ENCODE peak calls at places on chromosomes 13 and 19, in seven cellular contexts. One of them, this sample, is unnamed.

GRCh38 chr13:57631607-57632275 is at the start of gene PCDH17:
- DNase-seq in body of pancreas: peak; percentile 33
- DNase-seq in upper lobe of right lung: peak; percentile 58
- DNase-seq in left lung: peak; percentile 40
- DNase-seq in heart right ventricle: peak; percentile 32
- DNase-seq in left ventricle myocardium inferior: peak; percentile 23
- DNase-seq in ascending aorta: no peak
- DNase-seq in this sample: no peak

GRCh38 chr19:45406957-45407375 is 522 bp downstream of the POLR1G start:
- DNase-seq in body of pancreas: no peak
- DNase-seq in upper lobe of right lung: no peak
- DNase-seq in left lung: no peak
- DNase-seq in heart right ventricle: no peak
- DNase-seq in left ventricle myocardium inferior: no peak
- DNase-seq in ascending aorta: no peak
- DNase-seq in this sample: no peak

GRCh38 chr19:15332311-15332996 is at the start of gene BRD4:
- DNase-seq in body of pancreas: peak; percentile 71
- DNase-seq in upper lobe of right lung: peak; percentile 90
- DNase-seq in left lung: peak; percentile 76
- DNase-seq in heart right ventricle: peak; percentile 80
- DNase-seq in left ventricle myocardium inferior: peak; percentile 77
- DNase-seq in ascending aorta: no peak
- DNase-seq in this sample: peak; percentile 82

GRCh38 chr19:49167857-49168409 is 10.3 kb downstream of the TRPM4 start:
- DNase-seq in body of pancreas: no peak
- DNase-seq in upper lobe of right lung: no peak
- DNase-seq in left lung: no peak
- DNase-seq in heart right ventricle: no peak
- DNase-seq in left ventricle myocardium inferior: no peak
- DNase-seq in ascending aorta: no peak
- DNase-seq in this sample: no peak

GRCh38 chr13:85618514-85618913 is 180.7 kb downstream of the SLITRK6 start:
- DNase-seq in body of pancreas: no peak
- DNase-seq in upper lobe of right lung: no peak
- DNase-seq in left lung: no peak
- DNase-seq in heart right ventricle: no peak
- DNase-seq in left ventricle myocardium inferior: no peak
- DNase-seq in ascending aorta: no peak
- DNase-seq in this sample: no peak

GRCh38 chr13:36344886-36345437 is 1.2 kb downstream of the SPART start:
- DNase-seq in body of pancreas: no peak
- DNase-seq in upper lobe of right lung: no peak
- DNase-seq in left lung: no peak
- DNase-seq in heart right ventricle: no peak
- DNase-seq in left ventricle myocardium inferior: no peak
- DNase-seq in ascending aorta: no peak
- DNase-seq in this sample: peak; percentile 27

GRCh38 chr19:54473071-54473941 is at the start of gene CDC42EP5:
- DNase-seq in body of pancreas: peak; percentile 51
- DNase-seq in upper lobe of right lung: no peak
- DNase-seq in left lung: peak; percentile 73
- DNase-seq in heart right ventricle: peak; percentile 76
- DNase-seq in left ventricle myocardium inferior: peak; percentile 82
- DNase-seq in ascending aorta: no peak
- DNase-seq in this sample: peak; percentile 55

GRCh38 chr13:97241761-97242160 is 19.6 kb downstream of the MBNL2 start:
- DNase-seq in body of pancreas: no peak
- DNase-seq in upper lobe of right lung: no peak
- DNase-seq in left lung: no peak
- DNase-seq in heart right ventricle: no peak
- DNase-seq in left ventricle myocardium inferior: no peak
- DNase-seq in ascending aorta: no peak
- DNase-seq in this sample: no peak

GRCh38 chr13:43786766-43787517 is at the start of gene ENOX1:
- DNase-seq in body of pancreas: peak; percentile 38
- DNase-seq in upper lobe of right lung: peak; percentile 69
- DNase-seq in left lung: peak; percentile 44
- DNase-seq in heart right ventricle: peak; percentile 78
- DNase-seq in left ventricle myocardium inferior: peak; percentile 77
- DNase-seq in ascending aorta: no peak
- DNase-seq in this sample: peak; percentile 86

GRCh38 chr13:110445722-110446569 is 115.6 kb downstream of the RAB20 start:
- DNase-seq in body of pancreas: no peak
- DNase-seq in upper lobe of right lung: no peak
- DNase-seq in left lung: no peak
- DNase-seq in heart right ventricle: no peak
- DNase-seq in left ventricle myocardium inferior: no peak
- DNase-seq in ascending aorta: no peak
- DNase-seq in this sample: no peak

GRCh38 chr13:106151056-106151699 is 384.3 kb downstream of the EFNB2 start:
- DNase-seq in body of pancreas: no peak
- DNase-seq in upper lobe of right lung: no peak
- DNase-seq in left lung: no peak
- DNase-seq in heart right ventricle: no peak
- DNase-seq in left ventricle myocardium inferior: no peak
- DNase-seq in ascending aorta: no peak
- DNase-seq in this sample: peak; percentile 34

GRCh38 chr13:89514534-89515312 is 1832.8 kb upstream of the MIR17HG start:
- DNase-seq in body of pancreas: no peak
- DNase-seq in upper lobe of right lung: no peak
- DNase-seq in left lung: no peak
- DNase-seq in heart right ventricle: no peak
- DNase-seq in left ventricle myocardium inferior: no peak
- DNase-seq in ascending aorta: no peak
- DNase-seq in this sample: peak; percentile 64

GRCh38 chr13:24605923-24606372 is 74.3 kb upstream of the ATP12A start:
- DNase-seq in body of pancreas: peak; percentile 22
- DNase-seq in upper lobe of right lung: no peak
- DNase-seq in left lung: no peak
- DNase-seq in heart right ventricle: no peak
- DNase-seq in left ventricle myocardium inferior: no peak
- DNase-seq in ascending aorta: no peak
- DNase-seq in this sample: no peak

GRCh38 chr13:100532836-100533435 is 55.7 kb downstream of the GGACT start:
- DNase-seq in body of pancreas: no peak
- DNase-seq in upper lobe of right lung: no peak
- DNase-seq in left lung: no peak
- DNase-seq in heart right ventricle: no peak
- DNase-seq in left ventricle myocardium inferior: no peak
- DNase-seq in ascending aorta: no peak
- DNase-seq in this sample: no peak

GRCh38 chr19:5882421-5882968 is 12.2 kb upstream of the FUT5 start:
- DNase-seq in body of pancreas: no peak
- DNase-seq in upper lobe of right lung: no peak
- DNase-seq in left lung: no peak
- DNase-seq in heart right ventricle: no peak
- DNase-seq in left ventricle myocardium inferior: no peak
- DNase-seq in ascending aorta: no peak
- DNase-seq in this sample: peak; percentile 41

GRCh38 chr13:102400619-102401125 is 1.2 kb downstream of the FGF14 start:
- DNase-seq in body of pancreas: peak; percentile 31
- DNase-seq in upper lobe of right lung: peak; percentile 64
- DNase-seq in left lung: no peak
- DNase-seq in heart right ventricle: peak; percentile 27
- DNase-seq in left ventricle myocardium inferior: peak; percentile 16
- DNase-seq in ascending aorta: no peak
- DNase-seq in this sample: no peak

GRCh38 chr19:8423821-8424223 is 10.7 kb downstream of the MARCHF2 start:
- DNase-seq in body of pancreas: peak; percentile 64
- DNase-seq in upper lobe of right lung: peak; percentile 85
- DNase-seq in left lung: peak; percentile 91
- DNase-seq in heart right ventricle: peak; percentile 91
- DNase-seq in left ventricle myocardium inferior: peak; percentile 94
- DNase-seq in ascending aorta: peak; percentile 88
- DNase-seq in this sample: peak; percentile 86

GRCh38 chr13:101455863-101456262 is 3.4 kb downstream of the ITGBL1 start:
- DNase-seq in body of pancreas: no peak
- DNase-seq in upper lobe of right lung: no peak
- DNase-seq in left lung: no peak
- DNase-seq in heart right ventricle: no peak
- DNase-seq in left ventricle myocardium inferior: no peak
- DNase-seq in ascending aorta: no peak
- DNase-seq in this sample: no peak

GRCh38 chr19:2096543-2097329 is at the start of gene IZUMO4:
- DNase-seq in body of pancreas: peak; percentile 100
- DNase-seq in upper lobe of right lung: peak; percentile 100
- DNase-seq in left lung: peak; percentile 99
- DNase-seq in heart right ventricle: peak; percentile 100
- DNase-seq in left ventricle myocardium inferior: peak; percentile 99
- DNase-seq in ascending aorta: peak; percentile 93
- DNase-seq in this sample: peak; percentile 97

GRCh38 chr13:109899748-109900147 is 113.4 kb upstream of the IRS2 start:
- DNase-seq in body of pancreas: no peak
- DNase-seq in upper lobe of right lung: no peak
- DNase-seq in left lung: no peak
- DNase-seq in heart right ventricle: no peak
- DNase-seq in left ventricle myocardium inferior: no peak
- DNase-seq in ascending aorta: no peak
- DNase-seq in this sample: no peak

GRCh38 chr19:50906217-50906616 is 5.0 kb downstream of the KLK4 start:
- DNase-seq in body of pancreas: peak; percentile 47
- DNase-seq in upper lobe of right lung: no peak
- DNase-seq in left lung: no peak
- DNase-seq in heart right ventricle: no peak
- DNase-seq in left ventricle myocardium inferior: no peak
- DNase-seq in ascending aorta: no peak
- DNase-seq in this sample: peak; percentile 55

GRCh38 chr19:42250666-42251531 is 4.0 kb downstream of the ERF start:
- DNase-seq in body of pancreas: no peak
- DNase-seq in upper lobe of right lung: peak; percentile 75
- DNase-seq in left lung: no peak
- DNase-seq in heart right ventricle: peak; percentile 55
- DNase-seq in left ventricle myocardium inferior: peak; percentile 46
- DNase-seq in ascending aorta: no peak
- DNase-seq in this sample: no peak

GRCh38 chr13:30829145-30829544 is 76.9 kb upstream of the MEDAG start:
- DNase-seq in body of pancreas: no peak
- DNase-seq in upper lobe of right lung: no peak
- DNase-seq in left lung: no peak
- DNase-seq in heart right ventricle: no peak
- DNase-seq in left ventricle myocardium inferior: no peak
- DNase-seq in ascending aorta: no peak
- DNase-seq in this sample: peak; percentile 96

GRCh38 chr13:21069561-21070004 is 8.2 kb upstream of the LATS2 start:
- DNase-seq in body of pancreas: no peak
- DNase-seq in upper lobe of right lung: no peak
- DNase-seq in left lung: peak; percentile 62
- DNase-seq in heart right ventricle: no peak
- DNase-seq in left ventricle myocardium inferior: peak; percentile 37
- DNase-seq in ascending aorta: no peak
- DNase-seq in this sample: no peak

GRCh38 chr13:114226088-114226487 is 8.6 kb upstream of the CDC16 start:
- DNase-seq in body of pancreas: peak; percentile 47
- DNase-seq in upper lobe of right lung: no peak
- DNase-seq in left lung: no peak
- DNase-seq in heart right ventricle: no peak
- DNase-seq in left ventricle myocardium inferior: no peak
- DNase-seq in ascending aorta: no peak
- DNase-seq in this sample: no peak

DNA sequence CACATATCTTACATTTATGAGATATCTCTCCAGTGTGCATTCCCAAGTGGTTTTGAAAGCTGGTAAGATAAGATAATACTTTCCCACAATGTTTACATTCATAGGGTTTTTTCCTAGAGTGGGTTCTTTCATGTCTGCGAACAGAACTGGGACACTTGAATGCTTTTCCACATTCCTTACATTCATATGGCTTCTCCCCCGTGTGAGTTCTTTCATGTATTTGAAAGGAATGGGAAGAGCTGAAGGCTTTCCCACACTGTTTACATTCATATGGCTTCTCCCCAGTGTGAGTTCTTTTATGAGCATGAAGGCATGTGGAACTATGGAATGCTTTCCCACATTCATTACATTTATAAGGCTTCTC is 19.7 kb downstream of the ZNF433 start:
- DNase-seq in body of pancreas: no peak
- DNase-seq in upper lobe of right lung: no peak
- DNase-seq in left lung: no peak
- DNase-seq in heart right ventricle: no peak
- DNase-seq in left ventricle myocardium inferior: no peak
- DNase-seq in ascending aorta: no peak
- DNase-seq in this sample: no peak
- H3K4me3 ChIP-seq in body of pancreas: no peak overlapping the region
- H3K4me3 ChIP-seq in upper lobe of right lung: no peak overlapping the region
- H3K4me3 ChIP-seq in left lung: no peak overlapping the region
- H3K4me3 ChIP-seq in heart right ventricle: no peak overlapping the region
- H3K4me3 ChIP-seq in left ventricle myocardium inferior: no peak overlapping the region
- H3K4me3 ChIP-seq in ascending aorta: no peak overlapping the region
- H3K4me3 ChIP-seq in this sample: no peak overlapping the region

GRCh38 chr13:75636339-75637095 is 387 bp downstream of the LMO7 start:
- DNase-seq in body of pancreas: peak; percentile 29
- DNase-seq in upper lobe of right lung: peak; percentile 70
- DNase-seq in left lung: peak; percentile 39
- DNase-seq in heart right ventricle: peak; percentile 15
- DNase-seq in left ventricle myocardium inferior: peak; percentile 16
- DNase-seq in ascending aorta: no peak
- DNase-seq in this sample: peak; percentile 34
- H3K27me3 ChIP-seq in body of pancreas: no peaks in the 10 kb centered on the region
- H3K27me3 ChIP-seq in upper lobe of right lung: no peaks in the 10 kb centered on the region
- H3K27me3 ChIP-seq in left lung: no peaks in the 10 kb centered on the region
- H3K27me3 ChIP-seq in heart right ventricle: peaks cover 5% of the 10 kb centered on the region
- H3K27me3 ChIP-seq in left ventricle myocardium inferior: peaks cover 18% of the 10 kb centered on the region
- H3K27me3 ChIP-seq in ascending aorta: no peaks in the 10 kb centered on the region
- H3K27me3 ChIP-seq in this sample: no peaks in the 10 kb centered on the region

DNA sequence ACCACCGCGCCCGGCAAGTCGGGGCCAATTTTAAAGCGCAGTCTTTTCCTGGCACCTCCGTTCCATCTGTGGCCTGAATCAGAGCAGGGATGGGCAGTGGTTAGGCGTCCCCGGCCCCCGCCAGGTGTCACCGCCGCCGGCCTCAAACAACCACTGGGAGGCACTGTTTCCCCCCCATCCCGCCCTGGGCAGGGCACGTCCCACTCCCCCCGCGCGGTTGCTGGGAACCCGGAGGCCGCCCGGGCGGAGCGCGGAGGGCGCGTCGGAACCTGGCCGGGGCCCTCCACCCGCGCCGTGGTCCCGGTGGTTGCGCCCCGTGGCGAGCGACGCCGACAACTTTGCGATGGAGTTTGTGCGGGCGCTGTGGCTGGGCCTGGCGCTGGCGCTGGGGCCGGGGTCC is at the start of gene GRIN3B:
- DNase-seq in body of pancreas: peak; percentile 59
- DNase-seq in upper lobe of right lung: peak; percentile 83
- DNase-seq in left lung: no peak
- DNase-seq in heart right ventricle: peak; percentile 50
- DNase-seq in left ventricle myocardium inferior: no peak
- DNase-seq in ascending aorta: no peak
- DNase-seq in this sample: peak; percentile 67
- H3K4me3 ChIP-seq in body of pancreas: no peak within 1 kb of the TSS
- H3K4me3 ChIP-seq in upper lobe of right lung: no peak within 1 kb of the TSS
- H3K4me3 ChIP-seq in left lung: no peak within 1 kb of the TSS
- H3K4me3 ChIP-seq in heart right ventricle: no peak within 1 kb of the TSS
- H3K4me3 ChIP-seq in left ventricle myocardium inferior: peak within 1 kb of the TSS; percentile 49
- H3K4me3 ChIP-seq in ascending aorta: no peak within 1 kb of the TSS
- H3K4me3 ChIP-seq in this sample: no peak within 1 kb of the TSS

DNA sequence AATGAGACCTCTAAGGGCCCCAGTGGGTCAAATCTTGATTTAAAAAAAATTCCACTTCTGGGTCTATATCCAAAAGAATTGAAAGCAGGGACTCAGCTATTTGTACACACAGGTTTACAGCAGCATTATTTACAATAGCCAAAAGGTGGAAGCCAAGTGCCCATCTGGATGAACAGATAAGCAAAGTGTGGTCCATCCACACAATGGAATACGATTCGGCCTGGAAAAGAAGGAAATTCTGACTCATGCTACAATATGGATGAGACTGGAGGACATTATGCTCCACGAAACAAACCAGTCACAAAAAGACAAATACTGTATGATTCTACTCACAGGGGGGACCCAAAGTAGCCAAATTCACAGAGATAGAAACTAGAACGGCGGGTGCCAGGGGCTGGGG is 76.7 kb downstream of the CACNA1A start:
- DNase-seq in body of pancreas: no peak
- DNase-seq in upper lobe of right lung: no peak
- DNase-seq in left lung: no peak
- DNase-seq in heart right ventricle: no peak
- DNase-seq in left ventricle myocardium inferior: no peak
- DNase-seq in ascending aorta: no peak
- DNase-seq in this sample: no peak
- H3K27me3 ChIP-seq in body of pancreas: no peaks in the 10 kb centered on the region
- H3K27me3 ChIP-seq in upper lobe of right lung: no peaks in the 10 kb centered on the region
- H3K27me3 ChIP-seq in left lung: no peaks in the 10 kb centered on the region
- H3K27me3 ChIP-seq in heart right ventricle: no peaks in the 10 kb centered on the region
- H3K27me3 ChIP-seq in left ventricle myocardium inferior: peaks cover 7% of the 10 kb centered on the region
- H3K27me3 ChIP-seq in ascending aorta: no peaks in the 10 kb centered on the region
- H3K27me3 ChIP-seq in this sample: no peaks in the 10 kb centered on the region

This sample was measured in SJCRH30.